ENCODE peak calls at places on chromosome 5, in ten cellular contexts. P is fibroblast of lung, T is esophagus squamous epithelium, Q is PC-3, U is osteocyte, Z is choroid plexus epithelial cell, R is stomach, W is foreskin fibroblast, D is ovary, E is RWPE2. N is an unnamed sample.

GRCh38 chr5:17218353-17219005 is 1.0 kb downstream of the BASP1 start:
- DNase-seq in Z (peak; percentile 63), U (no peak), W (peak; percentile 79), R (no peak), D (peak; percentile 57), P (peak; percentile 74), E (peak; percentile 72), T (no peak), Q (peak; percentile 63), N (no peak)

GRCh38 chr5:142540774-142541466 is 145.0 kb downstream of the FGF1 start:
- DNase-seq in T (no peak), U (no peak), P (peak; percentile 36), E (no peak), Q (no peak), R (no peak), Z (peak; percentile 68), W (peak; percentile 90), D (no peak), N (peak; percentile 66)

GRCh38 chr5:102986074-102986473 is 133.9 kb downstream of the GIN1 start:
- DNase-seq in W (no peak), T (no peak), U (no peak), P (no peak), E (no peak), Z (no peak), D (no peak), R (no peak), Q (no peak), N (no peak)

GRCh38 chr5:164091836-164092235 is 586.4 kb downstream of the MAT2B start:
- DNase-seq in E (no peak), T (no peak), Q (no peak), Z (no peak), P (no peak), W (no peak), D (no peak), U (no peak), R (no peak), N (no peak)

GRCh38 chr5:132388244-132389050 is 18.9 kb downstream of the SLC22A5 start:
- DNase-seq in D (peak; percentile 71), P (peak; percentile 76), E (no peak), Z (peak; percentile 68), T (no peak), Q (peak; percentile 66), R (no peak), U (no peak), W (peak; percentile 68), N (no peak)

GRCh38 chr5:1488882-1489680 is 34.7 kb downstream of the LPCAT1 start:
- DNase-seq in E (no peak), R (no peak), U (no peak), W (peak; percentile 90), Q (peak; percentile 69), T (no peak), Z (peak; percentile 87), P (peak; percentile 71), D (no peak), N (no peak)

GRCh38 chr5:31408814-31409213 is 123.1 kb downstream of the DROSHA start:
- DNase-seq in E (peak; percentile 79), Q (peak; percentile 53), Z (peak; percentile 57), P (peak; percentile 85), W (peak; percentile 84), U (no peak), R (no peak), D (no peak), T (no peak), N (no peak)

GRCh38 chr5:91386120-91386519 is 3.0 kb upstream of the ARRDC3 start:
- DNase-seq in P (peak; percentile 41), U (no peak), R (no peak), E (no peak), Q (no peak), T (no peak), W (peak; percentile 39), Z (no peak), D (no peak), N (no peak)

GRCh38 chr5:14665949-14666741 is 1.6 kb downstream of the OTULIN start:
- DNase-seq in Z (peak; percentile 39), E (no peak), R (no peak), D (no peak), T (no peak), P (peak; percentile 31), W (peak; percentile 57), U (no peak), Q (peak; percentile 47), N (peak; percentile 30)

GRCh38 chr5:140795259-140795641 is 598 bp downstream of the PCDHA2 start:
- DNase-seq in W (peak; percentile 5), R (no peak), D (no peak), E (no peak), Z (peak; percentile 1), T (no peak), U (no peak), P (no peak), Q (no peak), N (no peak)

GRCh38 chr5:64646169-64646568 is 44.1 kb upstream of the SHISAL2B start:
- DNase-seq in E (no peak), R (no peak), P (no peak), Q (no peak), U (no peak), W (no peak), D (no peak), Z (no peak), T (no peak), N (no peak)

GRCh38 chr5:72556351-72557146 is 49.3 kb upstream of the ZNF366 start:
- DNase-seq in W (peak; percentile 88), R (peak; percentile 34), U (no peak), Q (peak; percentile 60), P (peak; percentile 61), E (no peak), T (no peak), D (peak; percentile 65), Z (peak; percentile 76), N (peak; percentile 77)
- TF ChIP-seq CTCF in W (peak; percentile 6), R (peak; percentile 14), U (peak; percentile 16), Q (peak; percentile 35), P (no peak), E (peak; percentile 27), T (no peak), D (no peak), Z (peak; percentile 42), N (no peak)

DNA sequence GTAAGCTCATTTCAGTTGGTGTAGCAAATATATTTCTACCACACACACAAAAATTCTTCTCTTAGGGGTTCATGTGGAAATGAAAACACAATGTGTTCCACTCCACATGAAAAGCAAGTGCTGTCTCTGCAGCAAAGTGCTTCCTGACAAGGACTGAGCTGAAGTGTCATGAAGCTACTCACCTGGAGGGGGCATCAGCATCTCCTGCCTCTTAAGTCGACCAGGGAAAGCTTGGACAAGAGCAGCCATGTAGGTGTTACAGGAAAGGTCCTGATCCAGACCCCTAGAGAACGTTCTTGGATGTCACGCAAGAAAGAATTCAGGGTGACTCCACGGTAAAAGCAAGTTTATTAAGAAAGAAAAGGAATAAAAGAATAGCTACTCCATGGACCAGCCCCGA is 62.8 kb downstream of the SV2C start:
- DNase-seq in Q (peak; percentile 22), T (no peak), Z (peak; percentile 1), D (no peak), P (peak; percentile 1), U (no peak), R (no peak), W (no peak), E (no peak), N (no peak)
- TF ChIP-seq CTCF in Q (peak; percentile 36), T (no peak), Z (peak; percentile 6), D (no peak), P (no peak), U (peak; percentile 8), R (no peak), W (no peak), E (peak; percentile 8), N (no peak)

GRCh38 chr5:135439426-135440205 is 7.5 kb downstream of the DCANP1 start:
- DNase-seq in D (no peak), U (peak; percentile 76), E (peak; percentile 13), R (no peak), P (no peak), T (no peak), Q (no peak), W (no peak), Z (no peak), N (no peak)

GRCh38 chr5:135438712-135439111 is 8.4 kb downstream of the DCANP1 start:
- DNase-seq in E (no peak), Z (no peak), W (no peak), Q (no peak), P (no peak), U (peak; percentile 66), D (no peak), R (no peak), T (no peak), N (no peak)

GRCh38 chr5:135436856-135437795 is 10.0 kb downstream of the DCANP1 start:
- DNase-seq in W (peak; percentile 65), D (no peak), R (no peak), Z (no peak), U (peak; percentile 69), E (no peak), Q (peak; percentile 53), T (no peak), P (peak; percentile 48), N (no peak)

GRCh38 chr5:135435467-135436330 is 11.4 kb downstream of the DCANP1 start:
- DNase-seq in W (no peak), T (no peak), U (peak; percentile 72), Q (no peak), D (no peak), Z (no peak), R (no peak), P (no peak), E (no peak), N (no peak)

DNA sequence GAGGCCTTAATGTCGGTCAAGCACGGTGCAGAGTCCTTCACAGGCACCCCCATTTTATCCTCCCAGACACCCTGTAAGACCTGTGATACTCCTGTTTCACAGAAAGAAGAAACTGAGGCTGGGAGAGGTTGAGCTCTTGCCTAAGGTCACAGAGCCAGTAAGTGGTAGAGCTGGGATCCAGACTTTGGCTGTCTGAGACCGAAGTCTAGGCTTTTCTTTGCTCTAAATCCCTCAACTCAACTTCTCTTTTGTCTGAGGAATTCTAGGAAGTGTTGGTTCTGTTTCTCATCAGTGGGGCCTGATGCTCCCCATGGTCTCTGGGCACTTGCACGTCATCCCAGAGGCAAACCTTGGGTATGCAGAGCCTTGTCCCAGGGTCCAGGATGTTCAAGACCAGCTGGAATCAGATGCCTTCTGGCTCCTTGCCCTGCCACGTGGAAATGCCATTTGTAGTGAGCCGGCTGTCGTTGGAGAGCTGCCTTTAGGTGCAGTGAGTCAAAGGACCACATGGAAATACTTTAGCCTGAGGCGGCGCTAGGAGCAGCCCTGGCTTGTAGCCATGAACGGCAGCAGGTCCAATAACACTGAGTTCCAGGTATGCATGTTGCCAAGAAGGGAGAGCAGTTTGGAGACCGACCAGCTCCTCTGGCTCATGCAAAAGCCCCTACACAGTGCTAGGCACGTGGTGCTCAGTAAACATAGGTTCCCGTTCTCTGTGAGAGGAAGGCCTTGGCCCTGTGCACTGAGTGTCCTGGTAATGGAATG is 9.2 kb downstream of the DCANP1 start:
- DNase-seq in R (peak; percentile 94), P (peak; percentile 94), D (no peak), E (no peak), Q (peak; percentile 79), T (no peak), W (peak; percentile 99), U (peak; percentile 65), Z (peak; percentile 96), N (peak; percentile 91)
- TF ChIP-seq CTCF in R (no peak), P (no peak), D (no peak), E (no peak), Q (no peak), T (no peak), W (peak; percentile 10), U (no peak), Z (peak; percentile 23), N (no peak)

DNA sequence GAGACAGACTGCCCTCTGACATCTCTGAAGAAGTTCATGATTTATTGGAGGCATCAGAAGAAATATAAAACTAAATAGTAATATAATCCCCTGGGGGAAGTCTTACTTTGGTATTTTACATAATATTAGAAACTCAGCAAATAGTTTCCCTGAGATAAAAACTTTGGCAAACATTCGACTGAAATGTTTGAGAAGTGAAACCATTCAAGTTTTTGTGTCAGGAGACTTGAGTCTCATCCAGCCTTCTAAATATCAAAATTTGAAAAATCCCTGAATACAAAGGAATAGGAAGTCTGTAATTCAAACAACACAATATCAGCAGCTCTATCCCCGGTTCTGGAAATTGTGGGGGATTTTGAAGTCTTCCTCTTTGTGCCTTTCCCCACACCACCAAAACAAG is 250.4 kb downstream of the ZSWIM6 start:
- DNase-seq in T (no peak), E (no peak), U (no peak), Z (peak; percentile 76), Q (no peak), D (no peak), R (no peak), W (peak; percentile 10), P (peak; percentile 50), N (no peak)
- TF ChIP-seq CTCF in T (no peak), E (no peak), U (no peak), Z (no peak), Q (no peak), D (no peak), R (no peak), W (no peak), P (no peak), N (no peak)